ENCODE peak calls at places on chromosome 1, in four cellular contexts. One of them, this sample, is unnamed.

GRCh38 chr1:32703479-32704291 is 1.1 kb upstream of the SYNC start:
- DNase-seq in neuronal stem cell: no peak
- DNase-seq in H9: no peak
- DNase-seq in H1: no peak
- DNase-seq in this sample: peak

GRCh38 chr1:18907021-18907913 is 4.9 kb upstream of the ALDH4A1 start:
- DNase-seq in neuronal stem cell: peak
- DNase-seq in H9: peak
- DNase-seq in H1: no peak
- DNase-seq in this sample: peak

GRCh38 chr1:193558491-193559028 is 372.1 kb upstream of the B3GALT2 start:
- DNase-seq in neuronal stem cell: no peak
- DNase-seq in H9: no peak
- DNase-seq in H1: no peak
- DNase-seq in this sample: no peak

GRCh38 chr1:58949551-58950220 is 165.8 kb upstream of the JUN start:
- DNase-seq in neuronal stem cell: no peak
- DNase-seq in H9: no peak
- DNase-seq in H1: no peak
- DNase-seq in this sample: no peak

GRCh38 chr1:61585714-61586113 is 139.2 kb downstream of the TM2D1 start:
- DNase-seq in neuronal stem cell: no peak
- DNase-seq in H9: no peak
- DNase-seq in H1: no peak
- DNase-seq in this sample: no peak

GRCh38 chr1:209685835-209686234 is 10.6 kb downstream of the G0S2 start:
- DNase-seq in neuronal stem cell: no peak
- DNase-seq in H9: peak
- DNase-seq in H1: no peak
- DNase-seq in this sample: no peak

GRCh38 chr1:2645143-2645542 is 12.3 kb upstream of the MMEL1 start:
- DNase-seq in neuronal stem cell: no peak
- DNase-seq in H9: no peak
- DNase-seq in H1: no peak
- DNase-seq in this sample: no peak

GRCh38 chr1:11925938-11926292 is 312 bp downstream of the KIAA2013 start:
- DNase-seq in neuronal stem cell: no peak
- DNase-seq in H9: no peak
- DNase-seq in H1: no peak
- DNase-seq in this sample: peak

GRCh38 chr1:156082111-156083091 is at the start of gene MEX3A:
- DNase-seq in neuronal stem cell: peak
- DNase-seq in H9: peak
- DNase-seq in H1: peak
- DNase-seq in this sample: peak

GRCh38 chr1:28507247-28507645 is 1.4 kb downstream of the RCC1 start:
- DNase-seq in neuronal stem cell: no peak
- DNase-seq in H9: no peak
- DNase-seq in H1: no peak
- DNase-seq in this sample: peak

GRCh38 chr1:240000634-240001033 is 91.0 kb upstream of the FMN2 start:
- DNase-seq in neuronal stem cell: no peak
- DNase-seq in H9: no peak
- DNase-seq in H1: no peak
- DNase-seq in this sample: peak

GRCh38 chr1:221712776-221713431 is 29.0 kb downstream of the DUSP10 start:
- DNase-seq in neuronal stem cell: no peak
- DNase-seq in H9: no peak
- DNase-seq in H1: no peak
- DNase-seq in this sample: peak

GRCh38 chr1:221715321-221716169 is 26.3 kb downstream of the DUSP10 start:
- DNase-seq in neuronal stem cell: no peak
- DNase-seq in H9: peak
- DNase-seq in H1: peak
- DNase-seq in this sample: no peak

GRCh38 chr1:221712198-221712684 is 29.6 kb downstream of the DUSP10 start:
- DNase-seq in neuronal stem cell: no peak
- DNase-seq in H9: no peak
- DNase-seq in H1: no peak
- DNase-seq in this sample: peak

GRCh38 chr1:221716713-221717490 is 25.0 kb downstream of the DUSP10 start:
- DNase-seq in neuronal stem cell: no peak
- DNase-seq in H9: no peak
- DNase-seq in H1: no peak
- DNase-seq in this sample: no peak

DNA sequence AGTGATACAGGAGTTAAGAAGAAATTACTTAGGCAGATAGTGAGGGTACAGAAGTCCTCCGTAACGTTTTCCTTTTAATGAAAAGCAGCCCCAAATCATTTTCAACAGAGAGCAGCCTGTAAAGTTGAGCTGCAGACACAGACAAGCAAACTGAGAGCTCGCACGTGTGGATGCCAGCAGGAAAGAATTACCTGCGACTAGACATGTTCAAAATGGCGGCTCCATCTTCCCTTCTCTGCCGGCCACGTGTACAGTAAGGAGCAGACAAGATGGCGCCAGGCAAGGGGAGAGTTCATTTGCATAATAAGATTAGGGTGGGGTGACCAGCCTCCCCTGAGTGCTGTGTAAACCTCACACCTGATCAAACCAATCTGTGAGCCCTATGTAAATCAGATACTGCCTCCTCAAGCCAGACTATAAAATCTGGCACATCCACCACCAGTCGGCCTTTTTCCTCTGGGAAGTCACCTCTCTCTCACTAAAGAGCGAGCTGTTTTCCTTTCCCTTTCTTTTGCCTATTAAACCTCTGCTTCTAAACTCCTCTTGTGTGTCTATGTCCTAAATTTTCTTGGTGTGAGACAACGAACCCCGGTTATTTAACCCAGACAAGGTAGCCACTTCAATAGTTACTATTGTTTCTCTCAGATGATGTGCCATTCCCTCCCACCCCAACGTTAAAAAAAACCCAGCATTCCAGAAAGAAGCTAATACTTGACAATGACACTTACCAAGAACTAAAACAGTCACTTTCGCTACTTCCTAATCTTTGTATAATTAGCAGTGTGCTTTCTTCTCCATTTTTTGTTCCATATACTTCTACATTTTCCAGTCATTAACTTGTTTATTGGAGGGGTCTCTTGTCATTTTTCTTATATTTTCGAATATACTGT is 27.4 kb downstream of the DUSP10 start:
- DNase-seq in neuronal stem cell: no peak
- DNase-seq in H9: peak
- DNase-seq in H1: no peak
- DNase-seq in this sample: no peak
- H2BK12ac ChIP-seq in neuronal stem cell: no peak
- H2BK12ac ChIP-seq in H9: no peak
- H2BK12ac ChIP-seq in H1: peak
- H2BK12ac ChIP-seq in this sample: peak

GRCh38 chr1:172322219-172323061 is 98.0 kb upstream of the C1orf105 start:
- DNase-seq in neuronal stem cell: no peak
- DNase-seq in H9: no peak
- DNase-seq in H1: no peak
- DNase-seq in this sample: no peak
- H2BK120ac ChIP-seq in neuronal stem cell: no peak
- H2BK120ac ChIP-seq in H9: no peak
- H2BK120ac ChIP-seq in H1: no peak
- H2BK120ac ChIP-seq in this sample: peak

DNA sequence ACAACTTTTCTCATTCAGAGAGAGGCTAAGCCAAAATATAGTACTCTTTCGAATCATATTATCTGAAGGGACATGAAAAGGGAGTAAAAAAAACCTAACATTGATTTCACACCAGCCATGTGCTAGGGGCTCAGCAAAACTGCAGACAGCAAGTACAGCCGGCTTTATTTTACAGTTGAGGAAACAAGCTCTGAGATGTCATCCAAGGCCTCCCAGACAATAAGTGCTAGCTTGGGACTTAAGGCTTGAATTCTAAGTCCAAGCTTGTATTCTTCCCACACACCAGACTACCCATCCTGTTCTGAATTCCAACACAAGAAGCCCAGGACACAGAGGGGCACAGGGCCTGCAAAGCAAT is 209.0 kb downstream of the PBX1 start:
- DNase-seq in neuronal stem cell: no peak
- DNase-seq in H9: no peak
- DNase-seq in H1: no peak
- DNase-seq in this sample: no peak
- H2BK12ac ChIP-seq in neuronal stem cell: no peak
- H2BK12ac ChIP-seq in H9: no peak
- H2BK12ac ChIP-seq in H1: no peak
- H2BK12ac ChIP-seq in this sample: peak

DNA sequence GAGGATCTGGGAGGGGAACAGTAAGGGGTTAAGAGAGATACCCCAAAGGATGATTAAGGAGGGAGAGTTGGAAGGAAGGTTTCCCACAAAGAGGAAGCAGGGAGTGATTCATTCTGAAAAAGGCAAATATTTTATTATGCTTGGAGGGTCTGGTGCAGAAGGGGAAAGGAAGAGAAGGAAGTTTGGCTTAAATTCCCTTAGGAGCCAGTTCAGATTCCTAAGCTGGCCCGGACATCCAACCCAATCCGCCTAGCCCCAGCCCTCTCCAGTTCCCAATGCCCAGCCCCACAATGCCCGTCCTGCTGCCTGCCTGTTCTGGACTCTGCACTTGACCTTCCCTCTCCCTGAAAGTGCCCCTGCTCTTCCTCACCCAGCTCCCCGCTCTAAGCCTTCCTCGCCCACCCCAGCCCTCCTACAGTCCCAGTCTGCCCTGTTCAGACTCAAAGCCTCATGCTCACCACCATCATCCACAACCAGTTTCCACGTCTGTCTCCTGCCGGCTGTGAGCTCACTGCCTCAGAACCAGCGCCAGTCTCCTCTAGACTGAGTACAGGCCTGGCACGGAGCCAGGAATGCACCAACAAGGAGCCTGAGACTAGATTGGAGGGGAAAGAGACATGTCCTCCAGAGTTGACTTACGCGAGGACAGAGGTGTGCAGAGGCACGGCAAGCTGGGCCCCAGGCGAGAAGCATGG is 18.9 kb downstream of the CAPN2 start:
- DNase-seq in neuronal stem cell: no peak
- DNase-seq in H9: no peak
- DNase-seq in H1: no peak
- DNase-seq in this sample: peak
- H2BK120ac ChIP-seq in neuronal stem cell: no peak
- H2BK120ac ChIP-seq in H9: no peak
- H2BK120ac ChIP-seq in H1: no peak
- H2BK120ac ChIP-seq in this sample: peak

GRCh38 chr1:15764269-15764764 is 5.7 kb downstream of the FBLIM1 start:
- DNase-seq in neuronal stem cell: no peak
- DNase-seq in H9: no peak
- DNase-seq in H1: no peak
- DNase-seq in this sample: no peak

GRCh38 chr1:15764890-15765289 is 6.3 kb downstream of the FBLIM1 start:
- DNase-seq in neuronal stem cell: no peak
- DNase-seq in H9: no peak
- DNase-seq in H1: no peak
- DNase-seq in this sample: no peak

GRCh38 chr1:15767941-15768340 is 9.3 kb downstream of the FBLIM1 start:
- DNase-seq in neuronal stem cell: no peak
- DNase-seq in H9: no peak
- DNase-seq in H1: no peak
- DNase-seq in this sample: no peak

GRCh38 chr1:15768388-15768787 is 9.8 kb downstream of the FBLIM1 start:
- DNase-seq in neuronal stem cell: no peak
- DNase-seq in H9: no peak
- DNase-seq in H1: no peak
- DNase-seq in this sample: no peak

GRCh38 chr1:15765495-15766194 is 7.0 kb downstream of the FBLIM1 start:
- DNase-seq in neuronal stem cell: no peak
- DNase-seq in H9: no peak
- DNase-seq in H1: no peak
- DNase-seq in this sample: no peak
- H2BK12ac ChIP-seq in neuronal stem cell: no peak
- H2BK12ac ChIP-seq in H9: no peak
- H2BK12ac ChIP-seq in H1: no peak
- H2BK12ac ChIP-seq in this sample: no peak